ENCODE peak calls at places on chromosomes 13 and 19, in ten cellular contexts. K is tibial nerve, V is suprapubic skin, L is esophagus muscularis mucosa, A is body of pancreas, N is uterus, F is adrenal gland, U is right lobe of liver, J is IMR-90, G is lower leg skin. E is an unnamed sample.

GRCh38 chr13:110576736-110577476 is 15.4 kb upstream of the RAB20 start:
- DNase-seq in U (no peak), L (no peak), J (no peak), K (no peak), F (no peak), G (no peak), V (no peak), A (peak), N (no peak), E (no peak)

GRCh38 chr13:79237981-79238380 is 168.1 kb downstream of the RBM26 start:
- DNase-seq in F (no peak), J (no peak), N (no peak), G (no peak), V (no peak), U (no peak), L (no peak), K (no peak), A (no peak), E (no peak)

GRCh38 chr13:41179593-41180250 is 14.6 kb downstream of the KBTBD7 start:
- DNase-seq in J (peak), G (no peak), K (no peak), L (no peak), F (no peak), V (no peak), U (no peak), A (no peak), N (no peak), E (no peak)

GRCh38 chr19:9961103-9961502 is 24.8 kb upstream of the OLFM2 start:
- DNase-seq in N (no peak), U (no peak), A (no peak), J (no peak), G (no peak), V (no peak), F (no peak), L (no peak), K (no peak), E (no peak)

GRCh38 chr13:30145709-30146367 is 161.5 kb downstream of the KATNAL1 start:
- DNase-seq in U (no peak), V (no peak), G (no peak), K (no peak), L (no peak), A (no peak), N (no peak), F (no peak), J (no peak), E (peak)

GRCh38 chr19:33773704-33774624 is 22.7 kb upstream of the KCTD15 start:
- DNase-seq in F (no peak), K (no peak), G (no peak), A (no peak), N (no peak), J (no peak), U (no peak), V (no peak), L (no peak), E (no peak)

GRCh38 chr19:42069619-42070293 is at the start of gene GRIK5:
- DNase-seq in K (no peak), U (no peak), J (no peak), F (no peak), A (peak), V (no peak), L (no peak), G (no peak), N (peak), E (no peak)

GRCh38 chr13:19860884-19861655 is 2.4 kb downstream of the ZMYM5 start:
- DNase-seq in J (peak), F (no peak), A (no peak), L (no peak), U (no peak), K (no peak), G (no peak), N (no peak), V (no peak), E (peak)

GRCh38 chr19:1748115-1748702 is 5.1 kb upstream of the ONECUT3 start:
- DNase-seq in G (no peak), K (no peak), V (no peak), J (no peak), N (no peak), A (no peak), L (no peak), F (no peak), U (no peak), E (peak)

GRCh38 chr19:35125270-35125717 is 9.6 kb downstream of the LGI4 start:
- DNase-seq in V (no peak), A (no peak), N (no peak), K (no peak), F (no peak), U (no peak), G (no peak), J (no peak), L (no peak), E (peak)

GRCh38 chr19:35125746-35126623 is 8.9 kb downstream of the LGI4 start:
- DNase-seq in F (no peak), J (no peak), A (no peak), V (no peak), G (no peak), K (no peak), N (no peak), L (no peak), U (no peak), E (no peak)

GRCh38 chr19:35122687-35123551 is 7.3 kb downstream of the FXYD3 start:
- DNase-seq in A (no peak), N (no peak), G (no peak), F (no peak), K (no peak), V (no peak), J (no peak), U (no peak), L (no peak), E (no peak)

GRCh38 chr19:35123573-35123972 is 8.0 kb downstream of the FXYD3 start:
- DNase-seq in G (peak), L (no peak), V (no peak), U (peak), N (peak), J (no peak), A (peak), F (no peak), K (peak), E (no peak)

DNA sequence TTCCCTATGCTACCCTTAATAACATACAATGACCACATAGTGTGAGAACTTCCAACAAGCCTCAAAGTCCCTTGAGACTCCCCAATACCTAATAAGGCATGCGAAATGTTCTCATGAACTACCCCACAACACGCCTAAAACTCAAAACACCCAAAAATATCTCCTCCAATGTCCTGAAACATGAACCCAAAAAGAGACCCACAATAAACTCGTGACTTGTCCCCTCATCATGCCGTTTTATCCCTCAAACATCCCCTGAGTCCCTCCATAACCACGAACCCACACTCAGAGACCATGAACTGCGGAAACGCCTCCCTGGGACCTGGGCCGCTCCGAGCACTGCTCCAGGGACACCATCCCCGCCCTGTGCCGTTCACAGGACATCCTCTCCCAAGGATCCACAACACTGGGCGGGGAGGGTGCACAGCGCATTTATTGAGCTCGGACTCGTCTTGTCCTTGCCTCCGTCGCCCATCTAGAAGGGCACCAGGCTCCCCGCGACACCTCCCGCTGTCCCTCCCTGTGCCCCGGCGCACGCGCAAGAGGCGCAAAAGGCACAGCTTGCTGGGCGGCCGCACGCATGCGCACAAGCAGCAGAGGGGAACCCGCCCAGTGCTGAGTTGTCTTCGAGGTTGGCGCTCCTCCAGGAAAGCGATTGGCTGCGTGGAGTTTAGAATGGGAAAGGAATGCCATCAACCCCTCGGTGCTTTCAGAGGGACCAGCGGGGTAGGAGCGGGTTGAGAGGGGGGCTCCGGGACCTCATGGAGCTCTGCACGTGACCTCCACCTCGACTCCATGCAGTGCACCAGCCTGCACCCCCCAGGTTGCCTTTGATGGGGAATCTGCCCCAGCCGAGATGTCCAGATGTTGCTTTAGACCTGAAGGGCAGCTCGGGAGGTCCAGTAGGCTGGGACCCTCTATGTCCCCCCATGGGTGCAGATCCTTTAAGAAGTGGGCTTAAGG is 8.8 kb downstream of the FXYD3 start:
- DNase-seq in V (peak), A (peak), G (peak), J (peak), U (peak), N (peak), F (peak), K (peak), L (peak), E (peak)
- H3K4me3 ChIP-seq in V (peak), A (no peak), G (no peak), J (peak), U (peak), N (peak), F (no peak), K (peak), L (peak), E (peak)

GRCh38 chr19:46470376-46470775 is 987 bp downstream of the PNMA8A start:
- DNase-seq in A (no peak), K (no peak), V (no peak), G (no peak), L (no peak), U (no peak), F (no peak), J (no peak), N (no peak), E (no peak)

GRCh38 chr19:46471778-46472543 is 598 bp upstream of the PNMA8A start:
- DNase-seq in G (no peak), A (no peak), N (no peak), L (no peak), F (no peak), K (no peak), V (no peak), J (no peak), U (no peak), E (no peak)

GRCh38 chr19:46472592-46472991 is 1.2 kb upstream of the PNMA8A start:
- DNase-seq in L (no peak), V (no peak), F (no peak), A (no peak), G (no peak), N (no peak), K (no peak), J (no peak), U (no peak), E (no peak)

GRCh38 chr19:46469541-46470185 is 1.7 kb downstream of the PNMA8A start:
- DNase-seq in A (no peak), F (peak), U (no peak), G (no peak), V (no peak), J (no peak), L (no peak), K (no peak), N (no peak), E (no peak)

DNA sequence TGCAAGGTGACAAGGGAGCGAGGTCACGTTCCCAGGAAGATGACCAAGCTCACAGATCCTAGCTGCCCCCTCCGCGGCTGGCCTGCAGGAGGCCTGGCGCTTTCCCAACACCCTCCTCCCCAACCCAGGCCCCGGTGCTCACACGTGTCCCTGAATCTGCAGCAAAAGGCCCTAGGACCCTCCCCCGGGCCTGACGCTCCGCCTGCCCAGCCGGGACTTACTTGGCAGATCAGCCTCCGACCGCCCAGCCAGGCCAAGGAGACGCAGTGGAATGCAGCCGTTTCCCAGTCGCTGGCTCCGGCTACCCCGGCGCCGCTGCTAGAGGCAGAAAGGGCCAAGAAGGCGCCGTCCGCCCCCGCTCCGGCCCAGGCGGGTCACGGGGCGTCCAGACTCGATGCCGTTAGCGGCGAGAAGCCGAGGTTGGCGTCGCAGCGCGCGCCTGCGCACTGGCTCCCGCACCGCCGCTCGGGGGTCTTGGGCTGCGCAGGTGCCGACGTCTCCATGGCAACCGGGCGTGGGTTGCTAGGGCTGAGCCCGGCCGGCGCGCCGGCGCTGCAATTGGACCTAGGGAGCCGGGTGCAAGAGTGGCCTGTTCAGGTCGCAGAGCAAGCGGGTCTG is at the start of gene PNMA8A:
- DNase-seq in K (no peak), A (peak), J (peak), L (no peak), F (peak), V (peak), U (peak), G (no peak), N (peak), E (peak)
- TF ChIP-seq POLR2A in K (no peak), A (peak), J (no peak), L (no peak), F (peak), V (no peak), U (no peak), G (no peak), N (peak), E (no peak)

GRCh38 chr13:24267801-24268200 is 41.6 kb upstream of the C1QTNF9 start:
- DNase-seq in U (no peak), V (no peak), G (peak), K (no peak), F (no peak), J (no peak), L (no peak), N (no peak), A (no peak), E (no peak)
- H3K4me3 ChIP-seq in U (no peak), V (peak), G (no peak), K (peak), F (no peak), J (no peak), L (peak), N (no peak), A (no peak), E (peak)

DNA sequence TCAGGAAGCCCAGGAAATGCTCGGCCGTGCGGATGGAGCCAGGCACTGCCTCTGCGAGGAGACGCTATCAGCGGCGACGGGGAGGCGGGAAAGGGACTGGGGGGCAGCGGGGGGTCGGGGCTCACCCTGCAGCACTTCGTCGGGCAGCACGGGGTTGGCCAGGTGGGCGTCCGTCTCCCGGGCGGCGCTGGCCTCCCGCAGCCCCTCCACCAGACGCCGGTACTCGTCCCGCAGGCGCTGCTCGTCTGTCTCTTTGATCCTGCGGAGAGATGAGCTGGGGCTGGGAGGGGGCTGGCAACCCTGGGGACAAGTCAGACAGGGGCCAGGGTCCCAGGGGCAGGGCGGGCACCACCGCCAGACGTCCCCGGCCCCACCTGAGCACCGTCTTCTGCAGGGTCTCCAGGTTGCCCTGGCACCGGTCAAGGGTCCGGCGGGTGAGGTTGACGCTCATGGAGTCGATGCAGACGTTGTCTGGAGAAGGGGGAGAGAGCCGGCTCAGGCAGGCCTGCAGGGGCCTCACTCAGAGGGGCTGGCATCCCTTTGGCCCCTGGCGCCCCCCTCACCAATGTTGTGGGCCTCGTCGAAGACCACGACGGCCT is 6.4 kb downstream of the ERCC2 start:
- DNase-seq in N (no peak), G (no peak), L (no peak), A (no peak), V (no peak), F (no peak), J (no peak), K (no peak), U (no peak), E (no peak)
- TF ChIP-seq POLR2A in N (no peak), G (no peak), L (no peak), A (no peak), V (no peak), F (no peak), J (no peak), K (no peak), U (no peak), E (no peak)

DNA sequence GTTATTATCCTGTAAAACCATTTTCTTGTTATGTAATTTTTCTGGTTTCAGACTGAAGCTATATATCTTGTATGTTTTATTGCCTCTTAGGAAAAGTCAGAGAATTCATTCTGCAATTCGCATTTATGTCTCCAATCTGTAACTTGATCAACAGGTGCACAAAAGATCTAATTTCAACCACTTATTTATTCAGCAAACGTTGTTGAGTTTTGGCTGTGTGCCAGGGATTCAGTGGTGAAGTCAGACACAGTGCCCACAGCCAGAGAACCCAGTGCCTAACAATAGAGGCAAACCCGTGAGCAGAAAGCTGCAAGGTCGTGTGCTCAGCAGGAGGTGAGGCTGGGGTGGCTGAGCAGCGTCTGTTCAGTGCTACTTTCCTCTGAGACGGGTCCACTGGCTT is 119.5 kb upstream of the MCF2L start:
- DNase-seq in F (no peak), K (no peak), G (no peak), U (no peak), N (peak), L (no peak), A (peak), V (no peak), J (peak), E (peak)
- H3K4me3 ChIP-seq in F (no peak), K (no peak), G (no peak), U (no peak), N (no peak), L (no peak), A (no peak), V (no peak), J (no peak), E (no peak)

GRCh38 chr19:18311495-18311894 is 11.4 kb downstream of the LSM4 start:
- DNase-seq in L (no peak), N (no peak), J (no peak), U (no peak), F (no peak), G (no peak), A (no peak), V (no peak), K (no peak), E (no peak)

GRCh38 chr19:18313398-18313797 is 9.5 kb downstream of the LSM4 start:
- DNase-seq in K (no peak), F (no peak), V (no peak), J (no peak), U (no peak), A (no peak), N (no peak), G (no peak), L (no peak), E (no peak)

GRCh38 chr19:18310966-18311365 is 11.9 kb downstream of the LSM4 start:
- DNase-seq in N (no peak), K (no peak), A (no peak), J (no peak), L (no peak), U (no peak), G (no peak), V (no peak), F (no peak), E (no peak)

GRCh38 chr19:18310118-18310909 is 12.6 kb downstream of the LSM4 start:
- DNase-seq in N (no peak), U (no peak), J (no peak), G (no peak), L (no peak), A (no peak), K (no peak), V (no peak), F (no peak), E (no peak)

DNA sequence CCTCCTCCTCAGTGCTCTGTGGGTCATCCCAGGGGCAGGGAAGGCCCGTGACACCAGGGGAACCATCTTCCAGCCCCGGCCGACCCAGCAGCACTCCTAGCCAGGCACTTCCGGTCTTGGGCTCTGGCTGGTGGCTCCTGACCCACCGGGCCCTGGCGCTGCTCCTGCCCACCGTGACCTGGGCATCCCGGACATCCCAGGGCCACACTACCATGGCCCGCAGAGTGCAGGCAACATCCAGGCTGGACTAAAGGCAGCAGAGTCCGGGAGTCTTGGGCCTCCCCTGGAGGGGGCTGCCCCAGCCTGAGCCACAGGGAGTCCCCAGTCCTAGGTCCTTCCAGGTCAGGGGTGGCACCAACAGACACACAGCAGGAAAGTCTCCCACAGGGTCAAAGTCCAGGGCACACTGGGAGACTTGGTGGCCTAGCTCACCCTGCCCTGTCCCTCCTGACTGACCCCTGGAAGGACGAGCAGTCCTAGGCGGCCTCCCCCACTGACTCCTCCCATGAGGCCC is 10.8 kb downstream of the LSM4 start:
- DNase-seq in N (no peak), U (no peak), V (no peak), J (no peak), G (no peak), K (no peak), F (no peak), L (no peak), A (peak), E (no peak)
- TF ChIP-seq POLR2A in N (no peak), U (no peak), V (no peak), J (no peak), G (no peak), K (no peak), F (no peak), L (no peak), A (no peak), E (no peak)

DNA sequence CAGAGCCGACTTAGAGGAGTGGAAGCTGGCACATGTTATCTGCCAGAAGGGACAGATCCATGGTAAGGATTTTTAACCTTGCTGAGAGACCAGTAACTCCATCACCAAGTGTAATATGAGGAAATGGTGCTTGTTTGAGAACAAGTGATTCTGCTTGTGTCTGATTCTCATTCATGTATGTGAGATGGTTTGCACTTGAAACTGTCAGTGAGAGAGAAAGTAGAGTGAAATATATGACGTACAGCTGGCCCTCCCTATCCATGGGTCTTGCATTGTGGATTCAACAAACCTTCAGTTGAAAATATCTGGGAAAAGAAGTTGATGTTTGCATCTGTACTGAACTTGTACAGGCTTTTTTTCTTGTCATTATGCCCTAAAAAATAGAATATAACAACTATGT is 2.0 kb upstream of the ZNF461 start:
- DNase-seq in G (no peak), K (no peak), N (no peak), F (no peak), L (no peak), J (no peak), A (no peak), V (no peak), U (no peak), E (no peak)
- H3K4me3 ChIP-seq in G (no peak), K (no peak), N (no peak), F (no peak), L (no peak), J (no peak), A (no peak), V (no peak), U (no peak), E (no peak)

E was measured in spleen.